ENCODE peak calls at places on chromosomes 5 and 9, in four cellular contexts. L is AG09319; J is CD8-positive, alpha-beta T cell; P is A549. H is an unnamed sample.
A peak's percentile ranks its signal among the peaks of the same experiment; 100 is the strongest.

GRCh38 chr5:133457439-133457838 is 154.9 kb downstream of the FSTL4 start:
- DNase-seq in J (no peak), L (no peak), P (no peak), H (no peak)

GRCh38 chr9:69658987-69659677 is 13.0 kb downstream of the APBA1 start:
- DNase-seq in P (no peak), J (no peak), L (no peak), H (no peak)

GRCh38 chr5:132437604-132438275 is 52.8 kb downstream of the IRF1 start:
- DNase-seq in L (peak; percentile 79), P (no peak), J (peak; percentile 65), H (peak; percentile 79)

GRCh38 chr5:137254153-137254552 is 245.0 kb downstream of the SPOCK1 start:
- DNase-seq in P (no peak), L (peak; percentile 36), J (no peak), H (peak; percentile 75)

GRCh38 chr5:142422426-142422825 is 97.6 kb upstream of the SPRY4 start:
- DNase-seq in L (no peak), P (no peak), J (no peak), H (peak; percentile 62)

GRCh38 chr5:32254987-32255900 is 57.5 kb downstream of the MTMR12 start:
- DNase-seq in J (no peak), P (no peak), L (peak; percentile 43), H (no peak)

GRCh38 chr9:121945281-121945680 is 147.8 kb downstream of the TTLL11 start:
- DNase-seq in L (no peak), J (no peak), P (no peak), H (peak; percentile 19)

GRCh38 chr5:81147970-81148571 is 85.1 kb upstream of the CKMT2 start:
- DNase-seq in L (no peak), J (no peak), P (no peak), H (no peak)

GRCh38 chr5:163727028-163727427 is 221.6 kb downstream of the MAT2B start:
- DNase-seq in J (no peak), L (no peak), P (no peak), H (no peak)

GRCh38 chr9:128207076-128207731 is 4.0 kb downstream of the DNM1 start:
- DNase-seq in P (no peak), J (no peak), L (no peak), H (no peak)

GRCh38 chr5:82885657-82886389 is 191.4 kb downstream of the TMEM167A start:
- DNase-seq in L (no peak), P (peak; percentile 4), J (no peak), H (no peak)

GRCh38 chr5:158498959-158499679 is 600.6 kb downstream of the EBF1 start:
- DNase-seq in J (no peak), P (no peak), L (peak; percentile 52), H (no peak)

GRCh38 chr5:56301041-56301440 is 67.9 kb upstream of the ANKRD55 start:
- DNase-seq in J (no peak), P (no peak), L (no peak), H (no peak)

GRCh38 chr5:142110046-142110531 is 1.5 kb downstream of the NDFIP1 start:
- DNase-seq in J (no peak), P (peak; percentile 17), L (no peak), H (peak; percentile 20)

GRCh38 chr5:73974871-73975351 is 348.9 kb downstream of the ARHGEF28 start:
- DNase-seq in P (no peak), L (no peak), J (no peak), H (no peak)

GRCh38 chr9:79568337-79569084 is 3.3 kb upstream of the TLE4 start:
- DNase-seq in L (no peak), P (no peak), J (no peak), H (no peak)

GRCh38 chr9:109918359-109919163 is 138.6 kb downstream of the PALM2AKAP2 start:
- DNase-seq in L (no peak), J (no peak), P (no peak), H (no peak)

GRCh38 chr5:81908044-81908443 is 63.8 kb upstream of the ATG10 start:
- DNase-seq in L (no peak), J (no peak), P (no peak), H (no peak)

GRCh38 chr5:81408496-81408895 is 14.6 kb upstream of the ACOT12 start:
- DNase-seq in P (no peak), L (no peak), J (no peak), H (no peak)

GRCh38 chr5:93581738-93582414 is 857 bp upstream of the NR2F1-AS1 start:
- DNase-seq in J (no peak), L (peak; percentile 72), P (no peak), H (peak; percentile 68)

GRCh38 chr5:149611327-149611726 is 30.0 kb downstream of the ARHGEF37 start:
- DNase-seq in J (no peak), L (no peak), P (no peak), H (peak; percentile 19)

GRCh38 chr5:132489871-132490483 is 596 bp downstream of the IRF1 start:
- DNase-seq in P (peak; percentile 43), J (peak; percentile 65), L (no peak), H (no peak)

GRCh38 chr5:133750356-133750755 is 138.0 kb upstream of the FSTL4 start:
- DNase-seq in L (no peak), P (no peak), J (no peak), H (no peak)

GRCh38 chr5:114358329-114358728 is 3.5 kb upstream of the KCNN2 start:
- DNase-seq in J (no peak), P (no peak), L (no peak), H (no peak)
- TF ChIP-seq CTCF in J (no peak), P (no peak), L (no peak), H (peak; percentile 74)

GRCh38 chr9:29564564-29564963 is 1991.3 kb upstream of the C9orf72 start:
- DNase-seq in J (no peak), L (no peak), P (no peak), H (peak; percentile 67)
- TF ChIP-seq CTCF in J (no peak), L (no peak), P (no peak), H (no peak)

GRCh38 chr9:6055213-6055612 is 39.8 kb upstream of the RANBP6 start:
- DNase-seq in J (no peak), L (peak; percentile 90), P (peak; percentile 49), H (peak; percentile 81)
- TF ChIP-seq CTCF in J (peak; percentile 40), L (peak; percentile 54), P (peak; percentile 86), H (peak; percentile 77)

GRCh38 chr9:92730897-92731296 is 33.7 kb downstream of the BICD2 start:
- DNase-seq in L (no peak), P (no peak), J (no peak), H (no peak)

GRCh38 chr9:92729735-92730155 is 34.9 kb downstream of the BICD2 start:
- DNase-seq in L (no peak), J (no peak), P (no peak), H (no peak)

GRCh38 chr9:92727716-92728700 is 36.6 kb downstream of the BICD2 start:
- DNase-seq in P (no peak), L (no peak), J (no peak), H (no peak)

GRCh38 chr9:92726971-92727715 is 37.5 kb downstream of the BICD2 start:
- DNase-seq in L (no peak), J (no peak), P (no peak), H (no peak)

DNA sequence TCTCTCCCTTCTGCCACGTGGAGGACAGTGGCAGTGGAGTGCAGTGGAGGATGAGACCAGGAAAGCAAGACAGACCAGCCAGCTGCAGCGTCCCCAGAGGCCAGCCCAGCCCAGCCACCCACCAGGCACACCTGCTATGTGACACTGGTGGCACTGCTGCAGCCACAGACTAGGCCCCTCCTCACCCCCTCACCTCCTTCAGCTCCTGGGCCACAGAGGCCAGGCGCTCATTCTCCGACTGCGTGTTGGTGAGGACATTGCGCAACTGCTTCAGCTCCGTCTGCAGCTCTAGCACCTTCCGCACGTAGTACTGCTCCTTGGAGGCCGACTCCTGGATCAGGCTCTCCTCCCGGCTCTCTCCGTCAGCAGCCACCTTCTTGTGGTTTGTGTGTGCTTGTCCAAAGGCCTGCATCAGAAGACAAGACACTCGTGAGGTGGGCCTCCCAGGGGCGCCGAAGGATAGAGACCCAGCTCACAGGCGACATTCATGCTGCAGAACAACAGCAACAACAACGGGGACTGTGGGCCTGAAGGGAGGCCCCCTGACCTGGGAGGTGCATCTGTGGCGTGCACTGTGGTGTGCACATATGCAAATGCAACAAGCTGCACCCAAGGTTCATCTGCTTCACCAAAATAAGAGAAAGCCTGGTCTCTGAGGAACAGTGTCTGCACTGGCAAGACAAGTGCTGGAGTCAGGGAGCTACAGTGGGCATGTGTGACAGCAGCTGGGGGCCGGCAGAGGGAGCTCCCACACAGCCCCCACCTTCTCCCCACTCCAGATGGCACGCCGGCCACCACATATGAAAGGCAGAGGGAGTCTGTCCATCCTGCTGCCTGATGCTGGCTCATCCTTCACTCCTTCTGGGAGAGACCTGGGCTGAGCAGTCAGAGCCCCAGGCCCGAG is 35.5 kb downstream of the BICD2 start:
- DNase-seq in P (no peak), L (no peak), J (no peak), H (peak; percentile 36)
- TF ChIP-seq CTCF in P (no peak), L (peak; percentile 40), J (no peak), H (peak; percentile 79)

GRCh38 chr9:114988962-114989599 is 58.7 kb upstream of the TNFSF8 start:
- DNase-seq in J (no peak), L (no peak), P (no peak), H (no peak)
- TF ChIP-seq CTCF in J (no peak), L (no peak), P (no peak), H (no peak)

DNA sequence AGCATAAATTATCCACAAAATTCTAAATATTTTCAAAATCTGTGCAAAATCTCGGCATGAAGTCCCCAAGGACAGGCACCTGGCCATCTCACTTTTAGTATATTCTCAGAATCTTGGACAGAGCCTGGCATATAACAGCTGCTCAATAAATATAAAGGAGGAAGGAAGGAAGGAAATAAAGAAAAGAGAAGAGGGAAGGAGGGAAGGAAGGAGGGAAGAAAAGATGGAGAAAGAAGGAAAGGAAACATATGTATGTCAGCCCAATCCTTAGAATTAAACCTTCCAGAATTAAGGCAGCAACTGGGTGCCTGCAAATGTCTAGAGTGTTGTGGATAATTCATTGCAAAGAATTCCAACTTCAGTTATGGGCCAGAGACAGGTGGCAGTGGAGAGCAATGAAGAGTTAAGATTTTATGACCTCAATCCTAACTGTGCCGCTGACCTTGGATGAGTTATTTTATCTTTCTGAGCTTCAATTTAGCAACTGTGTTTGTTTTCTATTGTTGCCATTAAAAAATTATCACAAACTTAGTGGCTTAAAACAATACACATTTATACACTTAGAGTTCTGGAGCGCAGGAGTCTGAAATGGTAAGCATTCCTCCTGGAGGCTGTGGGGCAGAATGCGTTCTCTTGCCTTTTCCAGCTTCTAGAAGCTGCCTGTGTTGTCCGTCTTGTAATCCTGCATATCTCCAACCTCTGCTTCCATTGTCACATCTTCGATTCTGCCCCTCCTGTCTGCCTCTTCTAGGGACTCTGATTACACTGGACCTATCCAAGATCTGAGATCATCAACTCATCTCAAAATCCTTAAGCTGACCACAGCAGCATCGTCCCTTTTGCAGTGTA is 200.8 kb upstream of the MSX2 start:
- DNase-seq in L (no peak), J (no peak), P (no peak), H (no peak)
- TF ChIP-seq CTCF in L (no peak), J (no peak), P (peak; percentile 41), H (no peak)

GRCh38 chr9:133342083-133342406 is 5.9 kb downstream of the MED22 start:
- DNase-seq in P (no peak), L (no peak), J (no peak), H (no peak)
- TF ChIP-seq CTCF in P (no peak), L (no peak), J (no peak), H (no peak)

GRCh38 chr5:175444060-175444904 is at the start of gene DRD1:
- DNase-seq in P (peak; percentile 70), J (peak; percentile 51), L (no peak), H (no peak)

GRCh38 chr5:175448276-175448675 is 4.3 kb upstream of the DRD1 start:
- DNase-seq in P (no peak), J (no peak), L (no peak), H (no peak)

GRCh38 chr5:175447571-175447970 is 3.6 kb upstream of the DRD1 start:
- DNase-seq in J (no peak), P (no peak), L (no peak), H (no peak)

GRCh38 chr5:175443514-175444059 is 395 bp downstream of the DRD1 start:
- DNase-seq in J (no peak), L (no peak), P (peak; percentile 4), H (no peak)

GRCh38 chr5:175444905-175445456 is 999 bp upstream of the DRD1 start:
- DNase-seq in P (no peak), J (no peak), L (no peak), H (no peak)
- TF ChIP-seq CTCF in P (no peak), J (no peak), L (no peak), H (peak; percentile 56)